ENCODE peak calls at places on chromosomes 5 and 9, in ten cellular contexts. M, Z, D, J, W, F, T, H, Y and K are unnamed samples. For H3K4me1, the result is how much of the 10 kb centered on the place peaks cover.

GRCh38 chr9:6584881-6585597 is 60.5 kb downstream of the GLDC start:
- DNase-seq in M (peak), Z (peak), D (peak), J (peak), W (peak), F (no peak), T (no peak), H (peak), Y (peak), K (no peak)

GRCh38 chr5:150624334-150625163 is 15.9 kb upstream of the SYNPO start:
- DNase-seq in M (no peak), Z (no peak), D (peak), J (no peak), W (peak), F (no peak), T (no peak), H (no peak), Y (peak), K (no peak)

GRCh38 chr5:178069909-178070308 is 43.4 kb upstream of the N4BP3 start:
- DNase-seq in M (no peak), Z (peak), D (peak), J (peak), W (peak), F (peak), T (no peak), H (peak), Y (peak), K (peak)

GRCh38 chr9:6782981-6783380 is 25.2 kb downstream of the KDM4C start:
- DNase-seq in M (no peak), Z (no peak), D (no peak), J (no peak), W (no peak), F (no peak), T (no peak), H (no peak), Y (no peak), K (no peak)

GRCh38 chr5:125277494-125278154 is 531.2 kb upstream of the ZNF608 start:
- DNase-seq in M (peak), Z (peak), D (no peak), J (peak), W (peak), F (no peak), T (no peak), H (peak), Y (no peak), K (no peak)

GRCh38 chr9:81871695-81872094 is 56.5 kb upstream of the SPATA31D4 start:
- DNase-seq in M (peak), Z (no peak), D (no peak), J (peak), W (peak), F (no peak), T (no peak), H (no peak), Y (no peak), K (no peak)

GRCh38 chr5:220008-220407 is 1.9 kb downstream of the SDHA start:
- DNase-seq in M (no peak), Z (no peak), D (no peak), J (no peak), W (peak), F (no peak), T (no peak), H (no peak), Y (no peak), K (no peak)

GRCh38 chr9:89185980-89186379 is 7.4 kb upstream of the SHC3 start:
- DNase-seq in M (peak), Z (no peak), D (peak), J (peak), W (peak), F (no peak), T (no peak), H (no peak), Y (peak), K (peak)

GRCh38 chr9:89884356-89885083 is 279.7 kb downstream of the GADD45G start:
- DNase-seq in M (no peak), Z (no peak), D (no peak), J (no peak), W (no peak), F (peak), T (no peak), H (no peak), Y (no peak), K (no peak)

GRCh38 chr9:25636026-25636425 is 42.2 kb downstream of the TUSC1 start:
- DNase-seq in M (no peak), Z (no peak), D (no peak), J (no peak), W (no peak), F (no peak), T (no peak), H (no peak), Y (no peak), K (no peak)

GRCh38 chr5:110377411-110378392 is 348.8 kb downstream of the TMEM232 start:
- DNase-seq in M (peak), Z (no peak), D (no peak), J (peak), W (peak), F (no peak), T (no peak), H (no peak), Y (peak), K (no peak)

GRCh38 chr5:124580925-124581821 is 165.3 kb downstream of the ZNF608 start:
- DNase-seq in M (no peak), Z (no peak), D (peak), J (no peak), W (no peak), F (peak), T (no peak), H (peak), Y (peak), K (no peak)

GRCh38 chr9:130728721-130729120 is 35.1 kb downstream of the EXOSC2 start:
- DNase-seq in M (peak), Z (peak), D (no peak), J (peak), W (peak), F (no peak), T (no peak), H (no peak), Y (no peak), K (no peak)

GRCh38 chr9:93119953-93120845 is 13.9 kb downstream of the NINJ1 start:
- DNase-seq in M (peak), Z (peak), D (peak), J (peak), W (peak), F (no peak), T (no peak), H (peak), Y (no peak), K (peak)

GRCh38 chr5:2742921-2743679 is 8.4 kb downstream of the IRX2 start:
- DNase-seq in M (no peak), Z (no peak), D (peak), J (no peak), W (peak), F (peak), T (no peak), H (no peak), Y (peak), K (no peak)

GRCh38 chr9:89797970-89798369 is 193.2 kb downstream of the GADD45G start:
- DNase-seq in M (no peak), Z (no peak), D (no peak), J (no peak), W (no peak), F (no peak), T (no peak), H (no peak), Y (no peak), K (no peak)

GRCh38 chr5:91162534-91163381 is 220.4 kb downstream of the ARRDC3 start:
- DNase-seq in M (peak), Z (peak), D (no peak), J (peak), W (peak), F (no peak), T (peak), H (peak), Y (no peak), K (peak)

GRCh38 chr5:55570026-55570425 is 35.3 kb upstream of the PLPP1 start:
- DNase-seq in M (peak), Z (no peak), D (peak), J (no peak), W (peak), F (no peak), T (no peak), H (no peak), Y (peak), K (no peak)

GRCh38 chr5:96453394-96453793 is 20.3 kb upstream of the PCSK1 start:
- DNase-seq in M (no peak), Z (no peak), D (no peak), J (no peak), W (no peak), F (no peak), T (no peak), H (no peak), Y (no peak), K (no peak)

GRCh38 chr9:33506626-33507370 is 17.3 kb upstream of the ANKRD18B start:
- DNase-seq in M (peak), Z (peak), D (no peak), J (peak), W (peak), F (no peak), T (no peak), H (peak), Y (no peak), K (peak)

GRCh38 chr5:142422426-142422825 is 97.6 kb upstream of the SPRY4 start:
- DNase-seq in M (peak), Z (no peak), D (no peak), J (peak), W (peak), F (no peak), T (no peak), H (no peak), Y (no peak), K (no peak)

GRCh38 chr5:157384971-157385709 is 74.9 kb upstream of the NIPAL4 start:
- DNase-seq in M (peak), Z (no peak), D (peak), J (peak), W (peak), F (no peak), T (no peak), H (no peak), Y (no peak), K (peak)

GRCh38 chr5:12330381-12330780 is 426.1 kb upstream of the CTNND2 start:
- DNase-seq in M (no peak), Z (no peak), D (peak), J (peak), W (no peak), F (no peak), T (no peak), H (no peak), Y (no peak), K (no peak)

GRCh38 chr9:109440797-109441287 is 57.3 kb downstream of the PTPN3 start:
- DNase-seq in M (peak), Z (peak), D (peak), J (peak), W (peak), F (peak), T (no peak), H (peak), Y (peak), K (peak)

GRCh38 chr9:5364294-5364990 is 24.8 kb upstream of the RLN1 start:
- DNase-seq in M (peak), Z (no peak), D (no peak), J (no peak), W (peak), F (no peak), T (peak), H (no peak), Y (no peak), K (no peak)

GRCh38 chr5:84724683-84725082 is 340.0 kb upstream of the EDIL3 start:
- DNase-seq in M (peak), Z (no peak), D (no peak), J (peak), W (peak), F (no peak), T (no peak), H (no peak), Y (no peak), K (no peak)

GRCh38 chr5:41172012-41172411 is 41.3 kb downstream of the C6 start:
- DNase-seq in M (no peak), Z (no peak), D (no peak), J (no peak), W (no peak), F (no peak), T (no peak), H (no peak), Y (no peak), K (no peak)

GRCh38 chr9:130138791-130139190 is 33.4 kb upstream of the NCS1 start:
- DNase-seq in M (peak), Z (no peak), D (no peak), J (no peak), W (peak), F (no peak), T (no peak), H (no peak), Y (no peak), K (no peak)

GRCh38 chr5:179373101-179373934 is 28.1 kb upstream of the ADAMTS2 start:
- DNase-seq in M (no peak), Z (no peak), D (peak), J (no peak), W (no peak), F (no peak), T (no peak), H (no peak), Y (no peak), K (no peak)

GRCh38 chr5:42858709-42859108 is 47.0 kb upstream of the SELENOP start:
- DNase-seq in M (peak), Z (no peak), D (peak), J (no peak), W (no peak), F (no peak), T (no peak), H (peak), Y (peak), K (no peak)

GRCh38 chr5:139565411-139566305 is 4.5 kb downstream of the UBE2D2 start:
- DNase-seq in M (peak), Z (no peak), D (no peak), J (no peak), W (no peak), F (no peak), T (peak), H (no peak), Y (no peak), K (no peak)

GRCh38 chr5:17218353-17219005 is 1.0 kb downstream of the BASP1 start:
- DNase-seq in M (peak), Z (no peak), D (peak), J (peak), W (peak), F (peak), T (no peak), H (no peak), Y (peak), K (no peak)

GRCh38 chr5:135033026-135033861 is 784 bp downstream of the PITX1 start:
- DNase-seq in M (peak), Z (no peak), D (peak), J (peak), W (peak), F (peak), T (no peak), H (peak), Y (peak), K (no peak)
- TF ChIP-seq EZH2 in M (peak), Z (no peak), D (peak), J (no peak), W (peak), F (peak), T (no peak), H (no peak), Y (peak), K (no peak)

DNA sequence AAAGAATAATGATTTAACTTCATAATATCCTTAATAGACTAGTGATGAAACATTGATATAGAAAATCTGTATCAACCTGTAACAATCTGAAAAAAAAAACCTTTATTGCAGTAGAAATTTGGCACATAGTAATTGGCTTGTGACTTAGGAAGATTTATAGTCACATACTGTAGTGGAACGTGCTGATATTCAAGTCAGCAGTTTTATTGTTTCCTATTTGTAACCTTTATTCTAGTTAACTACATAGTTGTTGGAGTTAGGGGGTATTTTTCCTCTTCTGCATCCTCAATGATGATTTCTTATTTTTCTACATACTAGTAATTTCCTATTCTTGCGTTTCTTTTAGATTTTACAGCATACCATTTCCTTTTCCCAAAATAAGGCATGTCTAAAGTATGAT is 14.5 kb upstream of the LRRC70 start:
- DNase-seq in M (no peak), Z (no peak), D (no peak), J (no peak), W (no peak), F (no peak), T (no peak), H (no peak), Y (no peak), K (no peak)
- H3K4me1 ChIP-seq in M (under half), Z (under half), D (under half), J (under half), W (under half), F (under half), T (under half), H (under half), Y (under half), K (under half)

GRCh38 chr5:61658592-61659008 is 326.5 kb downstream of the ZSWIM6 start:
- DNase-seq in M (peak), Z (peak), D (peak), J (peak), W (peak), F (peak), T (peak), H (peak), Y (peak), K (no peak)

GRCh38 chr5:61662670-61663069 is 330.6 kb downstream of the ZSWIM6 start:
- DNase-seq in M (no peak), Z (no peak), D (no peak), J (no peak), W (no peak), F (no peak), T (no peak), H (no peak), Y (no peak), K (no peak)

GRCh38 chr5:61653802-61654580 is 321.9 kb downstream of the ZSWIM6 start:
- DNase-seq in M (no peak), Z (no peak), D (peak), J (no peak), W (no peak), F (no peak), T (no peak), H (no peak), Y (no peak), K (no peak)

GRCh38 chr5:61657010-61657409 is 325.0 kb downstream of the ZSWIM6 start:
- DNase-seq in M (no peak), Z (no peak), D (no peak), J (no peak), W (no peak), F (no peak), T (no peak), H (no peak), Y (no peak), K (no peak)

DNA sequence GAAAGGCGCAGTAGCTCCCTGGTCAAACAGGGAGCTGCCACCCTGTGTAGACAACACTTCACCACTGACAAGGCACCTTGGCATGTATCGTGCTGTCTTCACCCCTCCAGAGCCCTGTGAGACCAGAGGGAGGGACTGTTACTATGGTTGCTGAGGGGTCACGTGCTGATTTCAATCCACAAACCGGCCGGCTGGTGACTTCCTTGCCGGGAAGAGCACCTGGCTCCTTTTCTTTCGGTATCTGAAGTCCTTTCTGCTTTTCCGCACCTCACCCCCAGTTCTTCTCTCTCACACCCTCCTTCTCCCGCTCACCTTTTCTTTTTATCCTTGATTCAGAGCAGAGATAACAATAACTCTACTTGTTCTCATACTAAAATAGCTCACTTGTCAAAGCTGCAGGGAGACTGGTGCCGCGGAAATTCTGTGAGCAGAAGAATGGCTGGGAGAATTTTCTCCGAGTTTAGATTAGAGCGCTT is 327.2 kb downstream of the ZSWIM6 start:
- DNase-seq in M (no peak), Z (no peak), D (peak), J (no peak), W (no peak), F (peak), T (no peak), H (no peak), Y (peak), K (no peak)
- TF ChIP-seq EZH2 in M (no peak), Z (no peak), D (no peak), J (no peak), W (no peak), F (no peak), T (no peak), H (no peak), Y (no peak), K (no peak)

GRCh38 chr5:181045316-181045715 is 5.2 kb downstream of the BTNL9 start:
- DNase-seq in M (no peak), Z (no peak), D (no peak), J (no peak), W (no peak), F (no peak), T (no peak), H (no peak), Y (no peak), K (no peak)
- H3K4me1 ChIP-seq in M (under half), Z (under half), D (under half), J (under half), W (under half), F (under half), T (under half), H (under half), Y (under half), K (under half)

GRCh38 chr5:53433036-53433435 is 47.4 kb upstream of the FST start:
- DNase-seq in M (no peak), Z (no peak), D (no peak), J (no peak), W (no peak), F (no peak), T (no peak), H (peak), Y (no peak), K (no peak)
- TF ChIP-seq EZH2 in M (no peak), Z (no peak), D (no peak), J (no peak), W (no peak), F (no peak), T (no peak), H (no peak), Y (no peak), K (no peak)

DNA sequence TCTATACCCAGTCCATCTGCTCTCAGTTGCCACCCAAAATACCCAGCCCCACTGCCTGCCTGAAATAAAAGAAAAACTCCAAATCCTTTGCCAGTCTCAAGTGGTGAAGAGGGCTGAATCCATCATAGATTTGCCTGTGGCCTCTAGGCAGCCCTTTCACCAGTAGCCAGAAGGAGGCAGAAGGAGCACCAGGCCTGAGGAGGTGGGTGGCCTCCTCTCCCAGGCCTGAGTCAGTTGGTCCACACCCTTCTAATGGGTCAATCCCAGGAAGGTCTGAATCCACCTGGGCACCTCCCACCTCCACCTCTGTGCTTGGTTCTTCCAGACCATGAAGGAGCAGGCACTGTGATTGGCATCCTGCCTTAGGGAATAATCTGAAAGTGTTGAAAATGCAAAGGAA is 97.0 kb downstream of the DAPK1 start:
- DNase-seq in M (no peak), Z (no peak), D (no peak), J (no peak), W (no peak), F (no peak), T (no peak), H (no peak), Y (no peak), K (peak)
- H3K4me1 ChIP-seq in M (under half), Z (under half), D (under half), J (under half), W (under half), F (under half), T (under half), H (under half), Y (under half), K (under half)

GRCh38 chr9:128333368-128333969 is 6.9 kb upstream of the SLC27A4 start:
- DNase-seq in M (no peak), Z (no peak), D (no peak), J (no peak), W (no peak), F (no peak), T (no peak), H (peak), Y (no peak), K (no peak)
- TF ChIP-seq EZH2 in M (no peak), Z (no peak), D (no peak), J (no peak), W (no peak), F (no peak), T (no peak), H (no peak), Y (no peak), K (no peak)

DNA sequence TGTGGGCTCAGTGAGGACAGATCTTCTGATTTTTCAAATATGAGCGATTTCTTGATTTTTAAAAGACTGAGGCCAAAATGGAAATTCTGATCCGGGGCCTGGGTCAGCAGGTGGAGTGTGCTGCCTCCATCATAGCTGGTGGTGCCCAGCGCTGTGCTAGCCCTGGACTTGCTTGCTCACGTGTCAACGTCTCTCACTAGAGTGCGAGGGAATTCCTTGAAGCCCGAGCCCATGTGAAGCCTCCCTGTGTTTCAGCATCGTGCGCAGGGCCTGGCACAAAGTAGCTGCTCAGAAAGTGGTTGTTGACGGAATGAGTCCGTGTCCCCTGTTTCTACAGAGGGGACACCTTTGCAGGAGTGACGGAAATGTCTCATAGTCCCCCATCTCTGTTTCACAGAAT is 50.5 kb downstream of the RGS3 start:
- DNase-seq in M (no peak), Z (no peak), D (no peak), J (no peak), W (no peak), F (no peak), T (no peak), H (no peak), Y (no peak), K (no peak)
- H3K4me1 ChIP-seq in M (under half), Z (under half), D (under half), J (under half), W (under half), F (under half), T (under half), H (under half), Y (under half), K (under half)

GRCh38 chr9:87707805-87708500 is 18.0 kb upstream of the CTSL start:
- DNase-seq in M (peak), Z (no peak), D (no peak), J (no peak), W (no peak), F (no peak), T (no peak), H (no peak), Y (no peak), K (no peak)
- TF ChIP-seq EZH2 in M (no peak), Z (no peak), D (no peak), J (no peak), W (no peak), F (no peak), T (no peak), H (no peak), Y (no peak), K (no peak)